ENCODE peak calls at places on chromosomes 1 and 21, in four cellular contexts. C is IMR-90, L is H1, Z is mesendoderm. J is an unnamed sample.

GRCh38 chr1:91803847-91804545 is 82.0 kb downstream of the TGFBR3 start:
- DNase-seq in C (no peak), L (no peak), Z (no peak), J (no peak)

GRCh38 chr1:200362421-200362820 is 47.4 kb downstream of the ZNF281 start:
- DNase-seq in L (no peak), C (no peak), Z (peak), J (no peak)

GRCh38 chr1:96520542-96520941 is 201.0 kb upstream of the PTBP2 start:
- DNase-seq in C (no peak), Z (no peak), L (no peak), J (no peak)

GRCh38 chr1:104125226-104125625 is 375.5 kb downstream of the AMY1C start:
- DNase-seq in Z (no peak), C (no peak), L (no peak), J (no peak)

GRCh38 chr1:160284220-160284781 is 632 bp downstream of the PEX19 start:
- DNase-seq in Z (peak), L (no peak), C (peak), J (no peak)

GRCh38 chr1:28917757-28918118 is 3.4 kb downstream of the EPB41 start:
- DNase-seq in Z (no peak), L (no peak), C (no peak), J (no peak)

GRCh38 chr1:235648954-235649721 is 446 bp downstream of the GNG4 start:
- DNase-seq in L (no peak), C (peak), Z (peak), J (peak)

GRCh38 chr1:143619851-143620250 is 351.9 kb downstream of the FAM72C start:
- DNase-seq in C (no peak), L (no peak), Z (no peak), J (no peak)

GRCh38 chr1:19210772-19211549 is 895 bp upstream of the UBR4 start:
- DNase-seq in Z (peak), L (no peak), C (peak), J (no peak)

GRCh38 chr1:170375082-170375733 is 156.8 kb upstream of the GORAB start:
- DNase-seq in Z (no peak), L (no peak), C (peak), J (no peak)

GRCh38 chr21:46183910-46184624 is at the start of gene SPATC1L:
- DNase-seq in Z (peak), C (peak), L (peak), J (peak)

GRCh38 chr1:102191723-102192122 is 195.0 kb upstream of the OLFM3 start:
- DNase-seq in C (no peak), L (no peak), Z (peak), J (peak)

GRCh38 chr1:63547621-63548294 is 24.4 kb downstream of the EFCAB7 start:
- DNase-seq in L (no peak), C (peak), Z (no peak), J (no peak)

GRCh38 chr1:224499204-224499603 is 64.6 kb upstream of the WDR26 start:
- DNase-seq in Z (no peak), L (no peak), C (no peak), J (no peak)

GRCh38 chr1:49765034-49765433 is 258.7 kb downstream of the AGBL4 start:
- DNase-seq in Z (peak), L (no peak), C (no peak), J (no peak)

GRCh38 chr1:41525891-41526587 is 41.6 kb upstream of the EDN2 start:
- DNase-seq in C (no peak), L (no peak), Z (no peak), J (no peak)

GRCh38 chr1:22457356-22457755 is 5.7 kb downstream of the ZBTB40 start:
- DNase-seq in Z (no peak), C (peak), L (no peak), J (no peak)

GRCh38 chr21:37619464-37619974 is 252.9 kb downstream of the DYRK1A start:
- DNase-seq in L (no peak), C (no peak), Z (no peak), J (no peak)

GRCh38 chr1:157773723-157774350 is 3.1 kb downstream of the FCRL2 start:
- DNase-seq in Z (peak), C (no peak), L (peak), J (peak)

GRCh38 chr21:15730484-15731242 is 881 bp downstream of the USP25 start:
- DNase-seq in L (no peak), C (no peak), Z (peak), J (no peak)

GRCh38 chr21:24375201-24375600 is 1232.1 kb downstream of the MRPL39 start:
- DNase-seq in L (no peak), Z (peak), C (no peak), J (peak)

GRCh38 chr1:36835017-36835695 is 199.2 kb downstream of the GRIK3 start:
- DNase-seq in L (no peak), C (no peak), Z (no peak), J (no peak)

GRCh38 chr1:178119623-178120022 is 25.7 kb downstream of the RASAL2 start:
- DNase-seq in Z (no peak), C (no peak), L (no peak), J (no peak)

GRCh38 chr1:64343105-64343960 is 126.6 kb upstream of the CACHD1 start:
- DNase-seq in C (peak), Z (peak), L (no peak), J (no peak)

GRCh38 chr1:11882814-11883538 is 24.2 kb upstream of the NPPB start:
- DNase-seq in C (no peak), L (no peak), Z (peak), J (peak)

GRCh38 chr21:42454221-42454570 is 41.8 kb downstream of the RSPH1 start:
- DNase-seq in L (no peak), Z (no peak), C (no peak), J (no peak)

GRCh38 chr1:209590405-209590804 is 6.9 kb downstream of the CAMK1G start:
- DNase-seq in Z (peak), C (no peak), L (peak), J (peak)

GRCh38 chr21:45747233-45747766 is 103.8 kb downstream of the PCBP3 start:
- DNase-seq in Z (no peak), C (no peak), L (no peak), J (no peak)

GRCh38 chr21:35609263-35609662 is 451.1 kb downstream of the SETD4 start:
- DNase-seq in L (no peak), Z (no peak), C (no peak), J (no peak)

GRCh38 chr1:204730826-204731459 is 45.4 kb upstream of the LRRN2 start:
- DNase-seq in Z (peak), L (no peak), C (no peak), J (no peak)

GRCh38 chr1:78472851-78473496 is 17.8 kb upstream of the PTGFR start:
- DNase-seq in C (no peak), Z (no peak), L (no peak), J (no peak)

GRCh38 chr1:966135-966602 is at the start of gene PLEKHN1:
- DNase-seq in L (no peak), Z (peak), C (peak), J (peak)

GRCh38 chr21:40177979-40178378 is 310.7 kb downstream of the PCP4 start:
- DNase-seq in Z (no peak), C (no peak), L (no peak), J (no peak)

GRCh38 chr1:25723250-25723880 is 76.6 kb upstream of the SELENON start:
- DNase-seq in Z (peak), L (no peak), C (no peak), J (no peak)

GRCh38 chr1:168692472-168692871 is 36.5 kb downstream of the DPT start:
- DNase-seq in C (no peak), Z (no peak), L (no peak), J (no peak)

GRCh38 chr1:168693872-168694238 is 35.2 kb downstream of the DPT start:
- DNase-seq in Z (peak), C (no peak), L (no peak), J (no peak)

GRCh38 chr1:168696125-168696524 is 32.9 kb downstream of the DPT start:
- DNase-seq in L (no peak), C (no peak), Z (no peak), J (no peak)

GRCh38 chr1:168691541-168691940 is 37.5 kb downstream of the DPT start:
- DNase-seq in L (no peak), Z (no peak), C (no peak), J (no peak)

DNA sequence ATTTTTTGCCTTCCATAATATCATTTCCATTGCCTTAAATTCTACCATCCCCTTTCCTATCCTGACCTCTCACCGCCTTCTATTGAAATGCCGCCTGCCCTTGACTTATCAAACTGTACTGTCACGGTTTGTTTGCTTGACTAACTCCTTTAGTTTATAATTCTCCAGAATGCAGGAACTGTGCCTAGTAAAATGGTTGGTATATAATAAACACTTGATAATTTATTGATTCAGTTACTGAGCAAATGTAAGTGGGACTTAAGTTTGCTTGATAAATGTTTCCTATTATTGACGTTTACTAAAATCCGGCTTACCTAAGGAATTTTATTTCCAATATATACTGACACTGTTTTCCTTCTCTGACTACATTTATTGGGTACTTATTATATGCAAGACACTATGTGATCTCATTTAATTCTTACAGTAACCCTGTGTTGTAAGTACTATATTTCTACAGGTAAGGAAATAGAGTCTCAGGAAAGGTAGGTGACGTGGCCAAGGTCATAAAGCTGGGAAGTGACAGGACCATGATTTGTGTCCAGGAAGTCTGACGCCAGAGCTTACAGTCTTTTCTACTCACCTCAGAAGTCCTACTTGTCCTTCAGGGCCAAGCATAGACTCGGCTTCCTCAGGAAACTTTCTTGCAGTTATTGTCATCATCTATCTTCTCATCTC is 35.7 kb downstream of the DPT start:
- DNase-seq in Z (no peak), C (no peak), L (no peak), J (no peak)
- H4K8ac ChIP-seq in Z (no peak), C (no peak), L (no peak), J (no peak)

DNA sequence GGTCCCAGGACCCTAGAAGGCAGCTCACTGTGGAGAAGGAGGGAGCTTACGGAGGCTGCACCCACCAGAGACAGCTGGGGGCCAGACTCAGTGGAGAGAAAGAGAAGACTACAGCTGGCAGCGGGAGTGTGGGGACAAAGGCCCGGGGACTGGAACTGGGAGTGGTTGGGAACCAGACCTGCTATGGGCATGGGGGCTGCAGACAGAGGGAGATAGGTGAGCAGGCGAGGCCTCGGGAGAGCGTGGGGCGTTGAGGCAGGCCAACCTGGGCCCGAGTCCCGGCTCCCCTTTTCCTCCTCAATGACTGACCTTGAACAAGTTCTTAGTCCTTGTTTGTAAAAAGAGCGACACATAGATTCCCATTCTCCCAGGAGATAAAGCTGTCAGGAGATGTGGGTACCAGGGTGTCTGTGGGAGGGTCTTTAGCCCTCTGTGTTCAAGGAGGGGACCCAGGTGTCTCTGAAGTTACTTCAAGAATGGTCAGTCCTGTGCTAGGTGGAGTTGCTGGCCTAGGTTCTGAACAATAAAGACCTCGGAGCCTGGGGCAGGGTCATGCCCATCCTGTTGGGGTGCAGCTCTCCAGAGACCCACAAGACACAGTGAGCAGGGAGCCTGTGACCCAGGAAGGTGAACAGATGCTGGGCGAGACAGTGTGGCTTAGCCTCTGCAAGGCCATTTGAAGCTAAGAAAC is 87.9 kb downstream of the ITPKB start:
- DNase-seq in L (no peak), C (no peak), Z (no peak), J (no peak)
- H3K56ac ChIP-seq in L (no peak), C (no peak), Z (no peak), J (no peak)

GRCh38 chr1:199313444-199313843 is 674.6 kb downstream of the PTPRC start:
- DNase-seq in L (no peak), Z (peak), C (no peak), J (no peak)
- H4K8ac ChIP-seq in L (no peak), Z (no peak), C (no peak), J (no peak)

GRCh38 chr1:9095818-9096217 is 26.4 kb upstream of the SLC2A5 start:
- DNase-seq in C (no peak), Z (no peak), L (no peak), J (no peak)

GRCh38 chr1:9099555-9099954 is 29.3 kb downstream of the GPR157 start:
- DNase-seq in L (no peak), Z (no peak), C (no peak), J (no peak)

GRCh38 chr1:9097947-9098705 is 28.7 kb upstream of the SLC2A5 start:
- DNase-seq in C (no peak), Z (no peak), L (no peak), J (no peak)

GRCh38 chr1:9101510-9102146 is 27.3 kb downstream of the GPR157 start:
- DNase-seq in L (peak), Z (peak), C (peak), J (peak)

DNA sequence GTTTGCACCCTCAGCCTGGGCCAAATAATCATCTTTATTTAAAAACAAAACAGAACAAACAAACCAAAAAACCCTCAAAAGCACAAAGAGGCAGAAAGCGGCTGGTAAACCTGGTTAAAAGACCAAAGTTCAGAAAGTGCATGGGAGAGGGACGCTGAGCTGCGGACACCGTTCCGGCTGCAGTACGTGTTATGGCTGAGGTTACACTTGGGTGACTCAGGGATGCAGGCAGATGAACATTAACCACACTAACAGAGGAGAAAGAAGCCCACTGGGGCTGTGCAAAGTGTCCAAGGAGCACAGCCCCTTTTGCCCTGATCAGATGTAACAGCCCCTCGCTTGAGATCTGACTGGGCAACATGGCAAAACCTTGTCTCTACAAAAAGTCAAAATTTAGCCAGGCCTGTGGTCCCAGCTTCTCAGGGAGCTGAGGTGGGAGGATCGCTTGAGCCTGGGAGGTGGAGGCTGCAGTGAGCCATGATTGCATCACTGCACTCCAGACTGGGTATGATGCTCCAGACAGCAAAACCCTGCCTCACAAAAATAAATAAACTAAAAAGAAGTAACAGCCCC is 28.3 kb downstream of the GPR157 start:
- DNase-seq in L (no peak), C (peak), Z (no peak), J (no peak)
- H3K56ac ChIP-seq in L (no peak), C (no peak), Z (no peak), J (no peak)

J was measured in H9.